ENCODE peak calls at places on chromosomes 4 and X, in six cellular contexts. One of them, this sample, is unnamed.
A peak's percentile ranks its signal among the peaks of the same experiment; 100 is the strongest.

GRCh38 chrX:15985937-15986336 is 131.3 kb upstream of the AP1S2 start:
- DNase-seq in tibial artery: no peak
- DNase-seq in cortex of kidney: no peak
- DNase-seq in effector CD8-positive, alpha-beta T cell: no peak
- DNase-seq in fibroblast of the conjunctiva: no peak
- DNase-seq in RPMI7951: peak; percentile 65
- DNase-seq in this sample: no peak

GRCh38 chr4:83150563-83151330 is 36.2 kb upstream of the PLAC8 start:
- DNase-seq in tibial artery: no peak
- DNase-seq in cortex of kidney: no peak
- DNase-seq in effector CD8-positive, alpha-beta T cell: no peak
- DNase-seq in fibroblast of the conjunctiva: no peak
- DNase-seq in RPMI7951: peak; percentile 32
- DNase-seq in this sample: peak; percentile 48

GRCh38 chr4:181525641-181526040 is 717.6 kb upstream of the TENM3 start:
- DNase-seq in tibial artery: no peak
- DNase-seq in cortex of kidney: no peak
- DNase-seq in effector CD8-positive, alpha-beta T cell: no peak
- DNase-seq in fibroblast of the conjunctiva: no peak
- DNase-seq in RPMI7951: peak; percentile 58
- DNase-seq in this sample: no peak

GRCh38 chrX:107629533-107629909 is 1.2 kb downstream of the PRPS1 start:
- DNase-seq in tibial artery: no peak
- DNase-seq in cortex of kidney: no peak
- DNase-seq in effector CD8-positive, alpha-beta T cell: no peak
- DNase-seq in fibroblast of the conjunctiva: peak; percentile 17
- DNase-seq in RPMI7951: no peak
- DNase-seq in this sample: no peak

GRCh38 chrX:16067886-16068515 is 55.4 kb upstream of the GRPR start:
- DNase-seq in tibial artery: no peak
- DNase-seq in cortex of kidney: no peak
- DNase-seq in effector CD8-positive, alpha-beta T cell: no peak
- DNase-seq in fibroblast of the conjunctiva: no peak
- DNase-seq in RPMI7951: no peak
- DNase-seq in this sample: no peak

GRCh38 chr4:137367608-137368007 is 164.7 kb downstream of the PCDH18 start:
- DNase-seq in tibial artery: no peak
- DNase-seq in cortex of kidney: no peak
- DNase-seq in effector CD8-positive, alpha-beta T cell: no peak
- DNase-seq in fibroblast of the conjunctiva: peak; percentile 71
- DNase-seq in RPMI7951: no peak
- DNase-seq in this sample: no peak

GRCh38 chr4:115113382-115114106 is at the start of gene NDST4:
- DNase-seq in tibial artery: no peak
- DNase-seq in cortex of kidney: no peak
- DNase-seq in effector CD8-positive, alpha-beta T cell: no peak
- DNase-seq in fibroblast of the conjunctiva: peak; percentile 9
- DNase-seq in RPMI7951: no peak
- DNase-seq in this sample: no peak

GRCh38 chrX:38732866-38733265 is 68.4 kb upstream of the MID1IP1 start:
- DNase-seq in tibial artery: no peak
- DNase-seq in cortex of kidney: no peak
- DNase-seq in effector CD8-positive, alpha-beta T cell: no peak
- DNase-seq in fibroblast of the conjunctiva: no peak
- DNase-seq in RPMI7951: peak; percentile 39
- DNase-seq in this sample: no peak

GRCh38 chr4:8656185-8656517 is 63.6 kb downstream of the CPZ start:
- DNase-seq in tibial artery: no peak
- DNase-seq in cortex of kidney: no peak
- DNase-seq in effector CD8-positive, alpha-beta T cell: no peak
- DNase-seq in fibroblast of the conjunctiva: no peak
- DNase-seq in RPMI7951: no peak
- DNase-seq in this sample: no peak

GRCh38 chr4:86453044-86453501 is 93.2 kb upstream of the MAPK10 start:
- DNase-seq in tibial artery: no peak
- DNase-seq in cortex of kidney: no peak
- DNase-seq in effector CD8-positive, alpha-beta T cell: no peak
- DNase-seq in fibroblast of the conjunctiva: peak; percentile 48
- DNase-seq in RPMI7951: peak; percentile 86
- DNase-seq in this sample: no peak

GRCh38 chr4:34362654-34363053 is 1881.7 kb downstream of the ARAP2 start:
- DNase-seq in tibial artery: no peak
- DNase-seq in cortex of kidney: no peak
- DNase-seq in effector CD8-positive, alpha-beta T cell: no peak
- DNase-seq in fibroblast of the conjunctiva: no peak
- DNase-seq in RPMI7951: peak; percentile 10
- DNase-seq in this sample: no peak

GRCh38 chr4:76989391-76990061 is 40.0 kb downstream of the SEPTIN11 start:
- DNase-seq in tibial artery: no peak
- DNase-seq in cortex of kidney: no peak
- DNase-seq in effector CD8-positive, alpha-beta T cell: peak; percentile 45
- DNase-seq in fibroblast of the conjunctiva: no peak
- DNase-seq in RPMI7951: no peak
- DNase-seq in this sample: no peak

GRCh38 chr4:105715692-105716278 is 7.2 kb downstream of the GSTCD start:
- DNase-seq in tibial artery: no peak
- DNase-seq in cortex of kidney: no peak
- DNase-seq in effector CD8-positive, alpha-beta T cell: no peak
- DNase-seq in fibroblast of the conjunctiva: peak; percentile 13
- DNase-seq in RPMI7951: peak; percentile 37
- DNase-seq in this sample: peak; percentile 66

GRCh38 chrX:20517565-20517964 is 250.9 kb upstream of the RPS6KA3 start:
- DNase-seq in tibial artery: no peak
- DNase-seq in cortex of kidney: no peak
- DNase-seq in effector CD8-positive, alpha-beta T cell: no peak
- DNase-seq in fibroblast of the conjunctiva: peak; percentile 34
- DNase-seq in RPMI7951: peak; percentile 68
- DNase-seq in this sample: no peak

GRCh38 chr4:140152015-140152703 is 1.8 kb downstream of the MAML3 start:
- DNase-seq in tibial artery: no peak
- DNase-seq in cortex of kidney: no peak
- DNase-seq in effector CD8-positive, alpha-beta T cell: peak; percentile 76
- DNase-seq in fibroblast of the conjunctiva: no peak
- DNase-seq in RPMI7951: no peak
- DNase-seq in this sample: peak; percentile 85

GRCh38 chrX:100928660-100929613 is at the start of gene XKRX:
- DNase-seq in tibial artery: peak; percentile 21
- DNase-seq in cortex of kidney: no peak
- DNase-seq in effector CD8-positive, alpha-beta T cell: peak; percentile 4
- DNase-seq in fibroblast of the conjunctiva: no peak
- DNase-seq in RPMI7951: peak; percentile 18
- DNase-seq in this sample: peak; percentile 16

GRCh38 chr4:99300934-99301333 is 10.1 kb upstream of the ADH1A start:
- DNase-seq in tibial artery: peak; percentile 93
- DNase-seq in cortex of kidney: no peak
- DNase-seq in effector CD8-positive, alpha-beta T cell: no peak
- DNase-seq in fibroblast of the conjunctiva: peak; percentile 98
- DNase-seq in RPMI7951: peak; percentile 81
- DNase-seq in this sample: peak; percentile 48

GRCh38 chr4:40939826-40940225 is 190.1 kb downstream of the NSUN7 start:
- DNase-seq in tibial artery: no peak
- DNase-seq in cortex of kidney: no peak
- DNase-seq in effector CD8-positive, alpha-beta T cell: no peak
- DNase-seq in fibroblast of the conjunctiva: no peak
- DNase-seq in RPMI7951: no peak
- DNase-seq in this sample: no peak

GRCh38 chr4:129336457-129336856 is 240.5 kb downstream of the C4orf33 start:
- DNase-seq in tibial artery: no peak
- DNase-seq in cortex of kidney: no peak
- DNase-seq in effector CD8-positive, alpha-beta T cell: no peak
- DNase-seq in fibroblast of the conjunctiva: no peak
- DNase-seq in RPMI7951: no peak
- DNase-seq in this sample: no peak

GRCh38 chr4:1169691-1170096 is 2.7 kb downstream of the SPON2 start:
- DNase-seq in tibial artery: no peak
- DNase-seq in cortex of kidney: no peak
- DNase-seq in effector CD8-positive, alpha-beta T cell: no peak
- DNase-seq in fibroblast of the conjunctiva: no peak
- DNase-seq in RPMI7951: no peak
- DNase-seq in this sample: no peak

GRCh38 chr4:54386693-54387092 is 157.6 kb downstream of the PDGFRA start:
- DNase-seq in tibial artery: no peak
- DNase-seq in cortex of kidney: no peak
- DNase-seq in effector CD8-positive, alpha-beta T cell: no peak
- DNase-seq in fibroblast of the conjunctiva: no peak
- DNase-seq in RPMI7951: no peak
- DNase-seq in this sample: no peak

GRCh38 chrX:123648028-123648810 is 84.6 kb downstream of the THOC2 start:
- DNase-seq in tibial artery: no peak
- DNase-seq in cortex of kidney: no peak
- DNase-seq in effector CD8-positive, alpha-beta T cell: peak; percentile 1
- DNase-seq in fibroblast of the conjunctiva: peak; percentile 17
- DNase-seq in RPMI7951: no peak
- DNase-seq in this sample: peak; percentile 35

GRCh38 chr4:168502886-168503285 is 6.0 kb downstream of the PALLD start:
- DNase-seq in tibial artery: no peak
- DNase-seq in cortex of kidney: no peak
- DNase-seq in effector CD8-positive, alpha-beta T cell: no peak
- DNase-seq in fibroblast of the conjunctiva: no peak
- DNase-seq in RPMI7951: no peak
- DNase-seq in this sample: no peak

GRCh38 chrX:134622056-134622812 is 36.0 kb downstream of the PLAC1 start:
- DNase-seq in tibial artery: no peak
- DNase-seq in cortex of kidney: no peak
- DNase-seq in effector CD8-positive, alpha-beta T cell: no peak
- DNase-seq in fibroblast of the conjunctiva: peak; percentile 74
- DNase-seq in RPMI7951: peak; percentile 87
- DNase-seq in this sample: peak; percentile 87

GRCh38 chr4:143616771-143617170 is 83.7 kb downstream of the FREM3 start:
- DNase-seq in tibial artery: no peak
- DNase-seq in cortex of kidney: no peak
- DNase-seq in effector CD8-positive, alpha-beta T cell: no peak
- DNase-seq in fibroblast of the conjunctiva: no peak
- DNase-seq in RPMI7951: peak; percentile 78
- DNase-seq in this sample: no peak

GRCh38 chr4:31655328-31655727 is 935.2 kb downstream of the PCDH7 start:
- DNase-seq in tibial artery: no peak
- DNase-seq in cortex of kidney: no peak
- DNase-seq in effector CD8-positive, alpha-beta T cell: no peak
- DNase-seq in fibroblast of the conjunctiva: no peak
- DNase-seq in RPMI7951: peak; percentile 5
- DNase-seq in this sample: no peak

GRCh38 chrX:49287665-49288064 is 15.8 kb upstream of the GAGE10 start:
- DNase-seq in tibial artery: no peak
- DNase-seq in cortex of kidney: no peak
- DNase-seq in effector CD8-positive, alpha-beta T cell: no peak
- DNase-seq in fibroblast of the conjunctiva: no peak
- DNase-seq in RPMI7951: no peak
- DNase-seq in this sample: no peak

GRCh38 chr4:168197926-168198325 is 105.6 kb downstream of the ANXA10 start:
- DNase-seq in tibial artery: no peak
- DNase-seq in cortex of kidney: no peak
- DNase-seq in effector CD8-positive, alpha-beta T cell: no peak
- DNase-seq in fibroblast of the conjunctiva: no peak
- DNase-seq in RPMI7951: no peak
- DNase-seq in this sample: no peak

GRCh38 chrX:150184487-150184886 is 178.6 kb upstream of the MAMLD1 start:
- DNase-seq in tibial artery: no peak
- DNase-seq in cortex of kidney: no peak
- DNase-seq in effector CD8-positive, alpha-beta T cell: no peak
- DNase-seq in fibroblast of the conjunctiva: no peak
- DNase-seq in RPMI7951: no peak
- DNase-seq in this sample: no peak

GRCh38 chr4:161564230-161564834 is 599.5 kb downstream of the FSTL5 start:
- DNase-seq in tibial artery: no peak
- DNase-seq in cortex of kidney: no peak
- DNase-seq in effector CD8-positive, alpha-beta T cell: no peak
- DNase-seq in fibroblast of the conjunctiva: no peak
- DNase-seq in RPMI7951: no peak
- DNase-seq in this sample: peak; percentile 24

GRCh38 chr4:588351-588849 is 12.3 kb upstream of the TMEM271 start:
- DNase-seq in tibial artery: no peak
- DNase-seq in cortex of kidney: no peak
- DNase-seq in effector CD8-positive, alpha-beta T cell: no peak
- DNase-seq in fibroblast of the conjunctiva: no peak
- DNase-seq in RPMI7951: no peak
- DNase-seq in this sample: no peak

GRCh38 chr4:185721949-185722316 is 90.1 kb downstream of the SORBS2 start:
- DNase-seq in tibial artery: no peak
- DNase-seq in cortex of kidney: no peak
- DNase-seq in effector CD8-positive, alpha-beta T cell: no peak
- DNase-seq in fibroblast of the conjunctiva: no peak
- DNase-seq in RPMI7951: no peak
- DNase-seq in this sample: peak; percentile 43

GRCh38 chr4:8422786-8423185 is 17.7 kb downstream of the ACOX3 start:
- DNase-seq in tibial artery: no peak
- DNase-seq in cortex of kidney: no peak
- DNase-seq in effector CD8-positive, alpha-beta T cell: no peak
- DNase-seq in fibroblast of the conjunctiva: no peak
- DNase-seq in RPMI7951: no peak
- DNase-seq in this sample: no peak